ENCODE peak calls at places on chromosomes 11 and 22, in ten cellular contexts. X is left cardiac atrium; J is kidney epithelial cell; Z is memory B cell; Q is pons; H is NCI-H2081; O is activated naive CD4-positive, alpha-beta T cell treated with anti-CD3 and anti-CD28 coated beads, Interleukin-2, amount 10 ng/mL, durations not matched to agents 7 days and 5 days; A is nephron progenitor cell; S is T-cell; T is glutamatergic neuron. N is an unnamed sample.

GRCh38 chr22:20117656-20118571 is 888 bp upstream of the TRMT2A start:
- DNase-seq in Q (no peak), A (peak), S (peak), Z (peak), O (peak), J (no peak), T (peak), X (peak), H (no peak), N (peak)

GRCh38 chr11:57425565-57426438 is 1.1 kb downstream of the SLC43A3 start:
- DNase-seq in A (no peak), T (no peak), Q (no peak), H (no peak), O (no peak), S (no peak), X (peak), Z (no peak), J (no peak), N (no peak)

GRCh38 chr22:30444632-30445437 is 19.3 kb downstream of the MTFP1 start:
- DNase-seq in H (peak), A (peak), Q (peak), T (peak), O (peak), J (no peak), Z (no peak), X (peak), S (no peak), N (peak)

GRCh38 chr11:8263769-8264410 is at the start of gene LMO1:
- DNase-seq in J (peak), T (peak), X (peak), Q (peak), Z (peak), H (peak), S (peak), A (peak), O (peak), N (peak)

GRCh38 chr11:64763804-64764611 is 4.2 kb upstream of the PYGM start:
- DNase-seq in Z (peak), O (peak), Q (no peak), S (peak), J (no peak), H (no peak), X (no peak), T (no peak), A (no peak), N (no peak)

GRCh38 chr22:26894362-26894761 is 237.0 kb downstream of the MIAT start:
- DNase-seq in A (no peak), J (no peak), O (no peak), T (no peak), S (no peak), Z (no peak), Q (no peak), X (no peak), H (no peak), N (no peak)

GRCh38 chr11:17012712-17013547 is 1.3 kb downstream of the PLEKHA7 start:
- DNase-seq in S (no peak), Z (no peak), X (peak), O (no peak), T (peak), J (peak), A (peak), H (no peak), Q (peak), N (no peak)

GRCh38 chr11:47234669-47235075 is 13.9 kb downstream of the ACP2 start:
- DNase-seq in J (no peak), T (no peak), A (no peak), Q (no peak), O (peak), Z (no peak), X (peak), H (peak), S (peak), N (no peak)

GRCh38 chr11:16607675-16608644 is 130.5 kb upstream of the C11orf58 start:
- DNase-seq in S (no peak), J (no peak), T (peak), Z (no peak), X (peak), A (peak), H (no peak), Q (peak), O (no peak), N (no peak)

GRCh38 chr11:44531116-44531504 is 34.4 kb upstream of the CD82 start:
- DNase-seq in Q (no peak), X (no peak), A (no peak), O (no peak), T (no peak), S (no peak), H (no peak), J (no peak), Z (no peak), N (no peak)